ENCODE peak calls at places on chromosomes 6 and 20, in six cellular contexts. One of them, this sample, is unnamed.

GRCh38 chr6:153832543-153832942 is 206.5 kb upstream of the OPRM1 start:
- DNase-seq in A549: no peak
- DNase-seq in HepG2: no peak
- DNase-seq in endothelial cell of umbilical vein: no peak
- DNase-seq in WTC11: no peak
- DNase-seq in K562: no peak
- DNase-seq in this sample: no peak

GRCh38 chr6:166586424-166587156 is at the start of gene RAMACL:
- DNase-seq in A549: peak
- DNase-seq in HepG2: no peak
- DNase-seq in endothelial cell of umbilical vein: no peak
- DNase-seq in WTC11: peak
- DNase-seq in K562: peak
- DNase-seq in this sample: no peak

GRCh38 chr20:63342561-63343459 is 18.3 kb downstream of the CHRNA4 start:
- DNase-seq in A549: no peak
- DNase-seq in HepG2: no peak
- DNase-seq in endothelial cell of umbilical vein: no peak
- DNase-seq in WTC11: no peak
- DNase-seq in K562: no peak
- DNase-seq in this sample: no peak

GRCh38 chr20:62685781-62686555 is 22.7 kb upstream of the NTSR1 start:
- DNase-seq in A549: no peak
- DNase-seq in HepG2: peak
- DNase-seq in endothelial cell of umbilical vein: no peak
- DNase-seq in WTC11: no peak
- DNase-seq in K562: peak
- DNase-seq in this sample: no peak

GRCh38 chr6:41182069-41183034 is 18.6 kb downstream of the TREML2 start:
- DNase-seq in A549: peak
- DNase-seq in HepG2: peak
- DNase-seq in endothelial cell of umbilical vein: peak
- DNase-seq in WTC11: peak
- DNase-seq in K562: peak
- DNase-seq in this sample: no peak

GRCh38 chr20:1322511-1323245 is 6.3 kb downstream of the SDCBP2 start:
- DNase-seq in A549: no peak
- DNase-seq in HepG2: no peak
- DNase-seq in endothelial cell of umbilical vein: peak
- DNase-seq in WTC11: no peak
- DNase-seq in K562: no peak
- DNase-seq in this sample: no peak

GRCh38 chr6:90256698-90257485 is 39.8 kb downstream of the BACH2 start:
- DNase-seq in A549: no peak
- DNase-seq in HepG2: no peak
- DNase-seq in endothelial cell of umbilical vein: peak
- DNase-seq in WTC11: no peak
- DNase-seq in K562: no peak
- DNase-seq in this sample: no peak

GRCh38 chr6:142297996-142298753 is 3.6 kb upstream of the ADGRG6 start:
- DNase-seq in A549: peak
- DNase-seq in HepG2: peak
- DNase-seq in endothelial cell of umbilical vein: peak
- DNase-seq in WTC11: no peak
- DNase-seq in K562: no peak
- DNase-seq in this sample: no peak

GRCh38 chr6:23659125-23659524 is 466.9 kb upstream of the NRSN1 start:
- DNase-seq in A549: peak
- DNase-seq in HepG2: peak
- DNase-seq in endothelial cell of umbilical vein: no peak
- DNase-seq in WTC11: peak
- DNase-seq in K562: no peak
- DNase-seq in this sample: no peak

GRCh38 chr6:82646231-82646615 is 282.6 kb downstream of the TPBG start:
- DNase-seq in A549: peak
- DNase-seq in HepG2: no peak
- DNase-seq in endothelial cell of umbilical vein: no peak
- DNase-seq in WTC11: no peak
- DNase-seq in K562: no peak
- DNase-seq in this sample: no peak

GRCh38 chr6:90204327-90204726 is 92.3 kb downstream of the BACH2 start:
- DNase-seq in A549: no peak
- DNase-seq in HepG2: no peak
- DNase-seq in endothelial cell of umbilical vein: no peak
- DNase-seq in WTC11: no peak
- DNase-seq in K562: peak
- DNase-seq in this sample: no peak

GRCh38 chr20:13458860-13459451 is 179.8 kb downstream of the TASP1 start:
- DNase-seq in A549: peak
- DNase-seq in HepG2: peak
- DNase-seq in endothelial cell of umbilical vein: peak
- DNase-seq in WTC11: peak
- DNase-seq in K562: peak
- DNase-seq in this sample: no peak

GRCh38 chr6:157800420-157801237 is 22.4 kb upstream of the SNX9 start:
- DNase-seq in A549: no peak
- DNase-seq in HepG2: no peak
- DNase-seq in endothelial cell of umbilical vein: no peak
- DNase-seq in WTC11: no peak
- DNase-seq in K562: no peak
- DNase-seq in this sample: no peak

GRCh38 chr20:51322164-51322707 is 220.3 kb downstream of the NFATC2 start:
- DNase-seq in A549: no peak
- DNase-seq in HepG2: no peak
- DNase-seq in endothelial cell of umbilical vein: no peak
- DNase-seq in WTC11: peak
- DNase-seq in K562: no peak
- DNase-seq in this sample: no peak

GRCh38 chr6:101391772-101392560 is 1.5 kb upstream of the GRIK2 start:
- DNase-seq in A549: no peak
- DNase-seq in HepG2: no peak
- DNase-seq in endothelial cell of umbilical vein: no peak
- DNase-seq in WTC11: peak
- DNase-seq in K562: no peak
- DNase-seq in this sample: peak

GRCh38 chr6:155185544-155185943 is 78.3 kb upstream of the CLDN20 start:
- DNase-seq in A549: peak
- DNase-seq in HepG2: no peak
- DNase-seq in endothelial cell of umbilical vein: peak
- DNase-seq in WTC11: peak
- DNase-seq in K562: no peak
- DNase-seq in this sample: peak

GRCh38 chr20:17710379-17711305 is 10.9 kb downstream of the BANF2 start:
- DNase-seq in A549: no peak
- DNase-seq in HepG2: peak
- DNase-seq in endothelial cell of umbilical vein: no peak
- DNase-seq in WTC11: no peak
- DNase-seq in K562: peak
- DNase-seq in this sample: no peak

GRCh38 chr6:137541531-137541930 is 47.3 kb upstream of the OLIG3 start:
- DNase-seq in A549: no peak
- DNase-seq in HepG2: no peak
- DNase-seq in endothelial cell of umbilical vein: no peak
- DNase-seq in WTC11: no peak
- DNase-seq in K562: no peak
- DNase-seq in this sample: no peak

GRCh38 chr6:170007468-170008240 is 256.2 kb downstream of the ERMARD start:
- DNase-seq in A549: no peak
- DNase-seq in HepG2: no peak
- DNase-seq in endothelial cell of umbilical vein: no peak
- DNase-seq in WTC11: peak
- DNase-seq in K562: no peak
- DNase-seq in this sample: no peak

GRCh38 chr6:116191881-116192280 is 62.0 kb downstream of the TSPYL4 start:
- DNase-seq in A549: no peak
- DNase-seq in HepG2: no peak
- DNase-seq in endothelial cell of umbilical vein: no peak
- DNase-seq in WTC11: no peak
- DNase-seq in K562: no peak
- DNase-seq in this sample: no peak

GRCh38 chr6:110537208-110538123 is 61.1 kb upstream of the SLC22A16 start:
- DNase-seq in A549: peak
- DNase-seq in HepG2: peak
- DNase-seq in endothelial cell of umbilical vein: peak
- DNase-seq in WTC11: no peak
- DNase-seq in K562: peak
- DNase-seq in this sample: no peak

GRCh38 chr6:16503919-16504554 is 257.2 kb downstream of the ATXN1 start:
- DNase-seq in A549: no peak
- DNase-seq in HepG2: no peak
- DNase-seq in endothelial cell of umbilical vein: no peak
- DNase-seq in WTC11: no peak
- DNase-seq in K562: no peak
- DNase-seq in this sample: no peak

GRCh38 chr6:140078552-140079126 is 704.2 kb upstream of the CITED2 start:
- DNase-seq in A549: no peak
- DNase-seq in HepG2: no peak
- DNase-seq in endothelial cell of umbilical vein: peak
- DNase-seq in WTC11: no peak
- DNase-seq in K562: no peak
- DNase-seq in this sample: no peak

GRCh38 chr20:50329981-50330503 is 139.4 kb downstream of the CEBPB start:
- DNase-seq in A549: no peak
- DNase-seq in HepG2: no peak
- DNase-seq in endothelial cell of umbilical vein: no peak
- DNase-seq in WTC11: no peak
- DNase-seq in K562: no peak
- DNase-seq in this sample: no peak

GRCh38 chr20:6665621-6666345 is 101.7 kb upstream of the BMP2 start:
- DNase-seq in A549: no peak
- DNase-seq in HepG2: peak
- DNase-seq in endothelial cell of umbilical vein: no peak
- DNase-seq in WTC11: no peak
- DNase-seq in K562: no peak
- DNase-seq in this sample: no peak

GRCh38 chr6:156994215-156995076 is 217.3 kb downstream of the ARID1B start:
- DNase-seq in A549: no peak
- DNase-seq in HepG2: no peak
- DNase-seq in endothelial cell of umbilical vein: peak
- DNase-seq in WTC11: no peak
- DNase-seq in K562: no peak
- DNase-seq in this sample: no peak

GRCh38 chr20:13858496-13859270 is 73.9 kb downstream of the NDUFAF5 start:
- DNase-seq in A549: no peak
- DNase-seq in HepG2: no peak
- DNase-seq in endothelial cell of umbilical vein: no peak
- DNase-seq in WTC11: no peak
- DNase-seq in K562: no peak
- DNase-seq in this sample: no peak

GRCh38 chr6:106574729-106575458 is 54.4 kb downstream of the RTN4IP1 start:
- DNase-seq in A549: no peak
- DNase-seq in HepG2: peak
- DNase-seq in endothelial cell of umbilical vein: peak
- DNase-seq in WTC11: no peak
- DNase-seq in K562: peak
- DNase-seq in this sample: no peak
- TF ChIP-seq JUN in A549: no peak
- TF ChIP-seq JUN in HepG2: no peak
- TF ChIP-seq JUN in endothelial cell of umbilical vein: peak
- TF ChIP-seq JUN in WTC11: no peak
- TF ChIP-seq JUN in K562: no peak
- TF ChIP-seq JUN in this sample: no peak

GRCh38 chr6:45684476-45684875 is 306.7 kb upstream of the SUPT3H start:
- DNase-seq in A549: no peak
- DNase-seq in HepG2: no peak
- DNase-seq in endothelial cell of umbilical vein: no peak
- DNase-seq in WTC11: no peak
- DNase-seq in K562: no peak
- DNase-seq in this sample: no peak
- TF ChIP-seq JUN in A549: no peak
- TF ChIP-seq JUN in HepG2: no peak
- TF ChIP-seq JUN in endothelial cell of umbilical vein: no peak
- TF ChIP-seq JUN in WTC11: no peak
- TF ChIP-seq JUN in K562: no peak
- TF ChIP-seq JUN in this sample: no peak

DNA sequence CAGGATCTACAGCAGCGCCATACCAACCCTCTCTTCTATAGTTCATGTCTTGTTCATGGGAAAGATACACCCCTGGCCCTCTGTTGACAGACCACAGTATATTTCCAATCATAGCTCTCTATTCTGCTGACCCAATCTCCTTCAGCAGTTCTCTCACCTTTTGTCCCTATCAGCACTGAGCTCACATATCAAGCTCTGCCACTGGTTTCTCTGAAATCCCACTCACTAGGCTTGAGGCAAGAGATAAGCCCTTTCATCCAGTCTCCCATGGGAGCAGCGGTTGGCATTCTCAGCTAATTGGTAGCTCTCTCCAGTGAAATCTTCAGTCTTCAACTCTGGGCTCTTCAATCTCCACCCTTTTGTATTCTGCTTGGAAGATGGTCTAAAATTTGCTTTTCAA is 313.4 kb downstream of the GJA1 start:
- DNase-seq in A549: no peak
- DNase-seq in HepG2: no peak
- DNase-seq in endothelial cell of umbilical vein: no peak
- DNase-seq in WTC11: no peak
- DNase-seq in K562: no peak
- DNase-seq in this sample: no peak
- TF ChIP-seq JUN in A549: no peak
- TF ChIP-seq JUN in HepG2: no peak
- TF ChIP-seq JUN in endothelial cell of umbilical vein: no peak
- TF ChIP-seq JUN in WTC11: no peak
- TF ChIP-seq JUN in K562: no peak
- TF ChIP-seq JUN in this sample: no peak

DNA sequence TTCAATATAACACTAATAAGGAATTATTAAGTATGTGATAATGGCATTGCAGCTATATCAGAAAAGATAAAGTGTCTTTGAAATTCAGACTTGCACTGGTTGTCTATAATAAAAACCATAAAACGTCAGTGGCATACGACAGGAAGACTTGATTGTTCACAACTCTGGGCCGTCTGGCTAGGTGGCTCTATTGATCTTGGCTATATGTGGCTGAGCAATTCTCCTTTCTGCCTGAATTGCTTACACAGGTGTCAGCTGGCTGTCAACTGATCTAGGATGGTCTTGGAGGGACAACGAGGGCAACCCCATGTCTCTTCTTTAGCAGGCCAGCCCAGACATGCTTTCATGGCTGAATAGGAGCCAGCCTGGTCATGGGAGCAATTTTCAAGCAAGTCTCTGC is 359.1 kb downstream of the QKI start:
- DNase-seq in A549: no peak
- DNase-seq in HepG2: no peak
- DNase-seq in endothelial cell of umbilical vein: no peak
- DNase-seq in WTC11: no peak
- DNase-seq in K562: no peak
- DNase-seq in this sample: no peak
- TF ChIP-seq JUN in A549: no peak
- TF ChIP-seq JUN in HepG2: no peak
- TF ChIP-seq JUN in endothelial cell of umbilical vein: no peak
- TF ChIP-seq JUN in WTC11: no peak
- TF ChIP-seq JUN in K562: no peak
- TF ChIP-seq JUN in this sample: no peak

GRCh38 chr6:27188885-27189418 is 58.5 kb upstream of the PRSS16 start:
- DNase-seq in A549: peak
- DNase-seq in HepG2: peak
- DNase-seq in endothelial cell of umbilical vein: peak
- DNase-seq in WTC11: peak
- DNase-seq in K562: peak
- DNase-seq in this sample: no peak
- TF ChIP-seq JUN in A549: no peak
- TF ChIP-seq JUN in HepG2: no peak
- TF ChIP-seq JUN in endothelial cell of umbilical vein: no peak
- TF ChIP-seq JUN in WTC11: no peak
- TF ChIP-seq JUN in K562: no peak
- TF ChIP-seq JUN in this sample: no peak